ENCODE peak calls at places on chromosome 22, in ten cellular contexts. P is heart left ventricle, X is stomach, M is IMR-90, A is GM23338, G is uterus, T is psoas muscle, K is H9, J is fibroblast of lung, L is left ventricle myocardium inferior. B is an unnamed sample. For H3K27me3 and H3K4me1, the result is how much of the 10 kb centered on the place peaks cover.

GRCh38 chr22:20111045-20111688 is 4.7 kb upstream of the RANBP1 start:
- DNase-seq in P (peak), X (no peak), M (peak), A (peak), G (no peak), T (peak), K (no peak), J (no peak), L (peak), B (peak)

GRCh38 chr22:16961477-16962186 is 46.4 kb downstream of the GAB4 start:
- DNase-seq in P (no peak), X (no peak), M (no peak), A (no peak), G (no peak), T (no peak), K (no peak), J (no peak), L (no peak), B (no peak)

GRCh38 chr22:50347157-50347556 is 4.0 kb downstream of the PPP6R2 start:
- DNase-seq in P (no peak), X (no peak), M (no peak), A (no peak), G (no peak), T (no peak), K (no peak), J (no peak), L (no peak), B (no peak)

GRCh38 chr22:37311761-37312312 is 29.5 kb downstream of the CYTH4 start:
- DNase-seq in P (peak), X (no peak), M (no peak), A (no peak), G (no peak), T (no peak), K (no peak), J (no peak), L (no peak), B (no peak)

GRCh38 chr22:39244496-39245129 is at the start of gene PDGFB:
- DNase-seq in P (peak), X (peak), M (no peak), A (peak), G (no peak), T (no peak), K (no peak), J (no peak), L (peak), B (no peak)

GRCh38 chr22:38871360-38872171 is 450 bp downstream of the CBX6 start:
- DNase-seq in P (no peak), X (peak), M (no peak), A (peak), G (no peak), T (no peak), K (no peak), J (no peak), L (no peak), B (no peak)

GRCh38 chr22:42685941-42686666 is 34.6 kb downstream of the A4GALT start:
- DNase-seq in P (peak), X (peak), M (no peak), A (peak), G (peak), T (peak), K (no peak), J (no peak), L (peak), B (no peak)

GRCh38 chr22:49540084-49540483 is 287.6 kb downstream of the BRD1 start:
- DNase-seq in P (no peak), X (no peak), M (no peak), A (no peak), G (no peak), T (no peak), K (no peak), J (no peak), L (no peak), B (no peak)

GRCh38 chr22:47266329-47266728 is 503.9 kb downstream of the TBC1D22A start:
- DNase-seq in P (no peak), X (no peak), M (no peak), A (no peak), G (no peak), T (no peak), K (no peak), J (no peak), L (no peak), B (no peak)

GRCh38 chr22:25496396-25497064 is 67.9 kb upstream of the GRK3 start:
- DNase-seq in P (no peak), X (no peak), M (peak), A (no peak), G (no peak), T (no peak), K (no peak), J (peak), L (no peak), B (no peak)

GRCh38 chr22:19579113-19579811 is 55.1 kb upstream of the CLDN5 start:
- DNase-seq in P (no peak), X (no peak), M (no peak), A (no peak), G (no peak), T (no peak), K (no peak), J (no peak), L (no peak), B (no peak)

GRCh38 chr22:33023119-33023827 is 34.9 kb downstream of the SYN3 start:
- DNase-seq in P (no peak), X (no peak), M (no peak), A (no peak), G (no peak), T (no peak), K (no peak), J (no peak), L (no peak), B (no peak)

GRCh38 chr22:42714768-42715430 is 5.8 kb downstream of the A4GALT start:
- DNase-seq in P (no peak), X (no peak), M (no peak), A (no peak), G (no peak), T (no peak), K (no peak), J (peak), L (no peak), B (no peak)

GRCh38 chr22:26549902-26550497 is 37.7 kb upstream of the TFIP11 start:
- DNase-seq in P (no peak), X (no peak), M (no peak), A (no peak), G (no peak), T (no peak), K (no peak), J (peak), L (no peak), B (no peak)

GRCh38 chr22:40367342-40367741 is 3.1 kb upstream of the SGSM3 start:
- DNase-seq in P (no peak), X (peak), M (no peak), A (no peak), G (no peak), T (no peak), K (no peak), J (no peak), L (no peak), B (no peak)

GRCh38 chr22:27765706-27766291 is 35.8 kb downstream of the MN1 start:
- DNase-seq in P (no peak), X (no peak), M (no peak), A (no peak), G (no peak), T (no peak), K (no peak), J (no peak), L (no peak), B (no peak)

GRCh38 chr22:19232620-19233019 is 54.1 kb upstream of the SLC25A1 start:
- DNase-seq in P (no peak), X (no peak), M (no peak), A (no peak), G (no peak), T (no peak), K (no peak), J (peak), L (no peak), B (no peak)

GRCh38 chr22:28899199-28899853 is 16.0 kb downstream of the ZNRF3 start:
- DNase-seq in P (no peak), X (no peak), M (peak), A (no peak), G (no peak), T (no peak), K (no peak), J (peak), L (no peak), B (no peak)

GRCh38 chr22:30943368-30943767 is 25.2 kb downstream of the MORC2 start:
- DNase-seq in P (no peak), X (no peak), M (no peak), A (no peak), G (no peak), T (no peak), K (no peak), J (no peak), L (no peak), B (no peak)

GRCh38 chr22:47623740-47624103 is 861.3 kb downstream of the TBC1D22A start:
- DNase-seq in P (no peak), X (peak), M (no peak), A (no peak), G (no peak), T (no peak), K (no peak), J (no peak), L (no peak), B (no peak)

GRCh38 chr22:36935694-36936093 is 22.3 kb downstream of the CSF2RB start:
- DNase-seq in P (no peak), X (no peak), M (no peak), A (no peak), G (no peak), T (no peak), K (no peak), J (no peak), L (no peak), B (no peak)

DNA sequence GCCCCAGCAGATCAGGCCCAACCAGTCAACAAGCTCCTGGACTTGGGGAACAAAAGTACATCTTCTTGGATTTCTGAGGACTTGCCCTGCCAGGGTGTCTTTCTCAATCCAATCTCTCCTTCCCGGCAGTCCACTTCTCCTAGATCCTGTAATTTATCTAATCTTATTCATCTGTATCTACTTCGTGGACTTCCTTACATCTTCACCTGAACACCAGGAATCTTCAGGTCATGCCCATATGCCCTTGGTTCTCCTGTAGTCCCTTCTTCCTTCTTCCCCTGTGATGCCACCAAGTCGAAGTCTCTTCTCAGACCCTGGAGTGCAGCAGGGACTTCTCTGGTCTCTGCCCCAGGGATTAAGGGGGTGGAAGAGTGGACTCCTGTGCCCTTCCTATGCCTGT is 100.3 kb downstream of the ZNF280B start:
- DNase-seq in P (no peak), X (no peak), M (no peak), A (no peak), G (no peak), T (no peak), K (no peak), J (no peak), L (no peak), B (no peak)
- H3K27me3 ChIP-seq in P (under half), X (under half), M (under half), A (half or more), G (under half), T (under half), K (half or more), J (under half), L (half or more), B (under half)

GRCh38 chr22:46119093-46119728 is 31.1 kb upstream of the PPARA start:
- DNase-seq in P (no peak), X (no peak), M (no peak), A (no peak), G (no peak), T (no peak), K (no peak), J (no peak), L (no peak), B (no peak)

GRCh38 chr22:46121079-46121478 is 29.2 kb upstream of the PPARA start:
- DNase-seq in P (no peak), X (no peak), M (no peak), A (no peak), G (no peak), T (no peak), K (no peak), J (no peak), L (no peak), B (no peak)

GRCh38 chr22:46121523-46122287 is 28.6 kb upstream of the PPARA start:
- DNase-seq in P (no peak), X (no peak), M (no peak), A (no peak), G (no peak), T (no peak), K (no peak), J (no peak), L (no peak), B (no peak)

GRCh38 chr22:46120420-46120737 is 29.9 kb upstream of the PPARA start:
- DNase-seq in P (no peak), X (no peak), M (no peak), A (no peak), G (no peak), T (no peak), K (no peak), J (no peak), L (no peak), B (no peak)

GRCh38 chr22:46119729-46120419 is 30.5 kb upstream of the PPARA start:
- DNase-seq in P (peak), X (no peak), M (peak), A (peak), G (peak), T (no peak), K (no peak), J (peak), L (no peak), B (peak)
- TF ChIP-seq CTCF in P (no peak), X (no peak), M (no peak), A (no peak), G (no peak), T (no peak), K (no peak), J (peak), L (no peak), B (peak)

GRCh38 chr22:24393012-24393559 is 34.3 kb upstream of the ADORA2A start:
- DNase-seq in P (no peak), X (no peak), M (no peak), A (no peak), G (no peak), T (no peak), K (no peak), J (no peak), L (no peak), B (no peak)

GRCh38 chr22:24391836-24392217 is 35.6 kb upstream of the ADORA2A start:
- DNase-seq in P (no peak), X (no peak), M (peak), A (no peak), G (no peak), T (no peak), K (no peak), J (peak), L (no peak), B (peak)

GRCh38 chr22:24390156-24390555 is 37.2 kb upstream of the ADORA2A start:
- DNase-seq in P (no peak), X (no peak), M (no peak), A (no peak), G (no peak), T (no peak), K (no peak), J (no peak), L (no peak), B (no peak)

GRCh38 chr22:24390576-24390975 is 36.8 kb upstream of the ADORA2A start:
- DNase-seq in P (no peak), X (no peak), M (no peak), A (no peak), G (peak), T (peak), K (no peak), J (no peak), L (no peak), B (no peak)

GRCh38 chr22:24392218-24392931 is 35.0 kb upstream of the ADORA2A start:
- DNase-seq in P (no peak), X (no peak), M (no peak), A (no peak), G (no peak), T (no peak), K (no peak), J (no peak), L (no peak), B (peak)
- H3K4me1 ChIP-seq in P (under half), X (under half), M (under half), A (under half), G (under half), T (half or more), K (under half), J (under half), L (half or more), B (under half)

GRCh38 chr22:22516992-22517391 is 3.1 kb downstream of the ZNF280A start:
- DNase-seq in P (no peak), X (no peak), M (no peak), A (no peak), G (no peak), T (no peak), K (no peak), J (no peak), L (no peak), B (no peak)

GRCh38 chr22:22519591-22519990 is 479 bp downstream of the ZNF280A start:
- DNase-seq in P (no peak), X (no peak), M (no peak), A (no peak), G (no peak), T (no peak), K (no peak), J (no peak), L (no peak), B (no peak)

GRCh38 chr22:22521631-22522030 is 1.6 kb upstream of the ZNF280A start:
- DNase-seq in P (no peak), X (no peak), M (no peak), A (no peak), G (no peak), T (no peak), K (no peak), J (no peak), L (no peak), B (no peak)

GRCh38 chr22:22520667-22521602 is 865 bp upstream of the ZNF280A start:
- DNase-seq in P (no peak), X (no peak), M (peak), A (peak), G (no peak), T (no peak), K (no peak), J (no peak), L (no peak), B (no peak)

GRCh38 chr22:22520020-22520656 is at the start of gene ZNF280A:
- DNase-seq in P (no peak), X (no peak), M (no peak), A (peak), G (no peak), T (no peak), K (peak), J (no peak), L (no peak), B (no peak)
- H3K27me3 ChIP-seq in P (under half), X (half or more), M (under half), A (half or more), G (under half), T (under half), K (under half), J (under half), L (half or more), B (under half)

B was measured in BE2C.